ENCODE peak calls at places on chromosomes 4 and X, in four cellular contexts. W is GM03348, D is body of pancreas, Z is Kasumi-1. S is an unnamed sample.
A peak's percentile ranks its signal among the peaks of the same experiment; 100 is the strongest.

GRCh38 chrX:39050427-39050826 is 249.2 kb downstream of the MID1IP1 start:
- DNase-seq in D (peak; percentile 44), Z (no peak), W (no peak), S (no peak)

GRCh38 chr4:90126805-90127204 is 389 bp upstream of the CCSER1 start:
- DNase-seq in Z (peak; percentile 73), D (no peak), W (no peak), S (no peak)

GRCh38 chr4:8730681-8731080 is 138.1 kb downstream of the CPZ start:
- DNase-seq in W (no peak), Z (no peak), D (no peak), S (no peak)

GRCh38 chr4:54589586-54589985 is 68.2 kb upstream of the KIT start:
- DNase-seq in W (no peak), D (no peak), Z (no peak), S (no peak)

GRCh38 chrX:15838017-15838416 is 16.6 kb downstream of the AP1S2 start:
- DNase-seq in W (no peak), D (no peak), Z (peak; percentile 5), S (no peak)

GRCh38 chr4:80128941-80129340 is 55.9 kb upstream of the ANTXR2 start:
- DNase-seq in Z (no peak), D (no peak), W (no peak), S (no peak)

GRCh38 chr4:5990446-5991160 is 27.6 kb downstream of the C4orf50 start:
- DNase-seq in Z (no peak), W (no peak), D (no peak), S (no peak)

GRCh38 chr4:89737888-89738287 is 99.1 kb downstream of the SNCA start:
- DNase-seq in W (peak; percentile 20), Z (no peak), D (no peak), S (peak; percentile 12)

GRCh38 chrX:118240359-118240758 is 105.5 kb upstream of the WDR44 start:
- DNase-seq in W (no peak), D (no peak), Z (no peak), S (no peak)

GRCh38 chrX:153411255-153411987 is at the start of gene ZFP92:
- DNase-seq in W (peak; percentile 81), Z (no peak), D (peak; percentile 12), S (no peak)

GRCh38 chrX:130005408-130005807 is 23.0 kb downstream of the BCORL1 start:
- DNase-seq in Z (no peak), D (no peak), W (no peak), S (no peak)

GRCh38 chrX:17828156-17828555 is 32.9 kb downstream of the RAI2 start:
- DNase-seq in Z (no peak), D (no peak), W (no peak), S (no peak)

GRCh38 chrX:118226060-118226428 is 109.4 kb upstream of the KLHL13 start:
- DNase-seq in D (no peak), W (peak; percentile 12), Z (peak; percentile 27), S (no peak)

GRCh38 chr4:124146071-124146470 is 566.5 kb downstream of the ANKRD50 start:
- DNase-seq in D (no peak), W (no peak), Z (no peak), S (no peak)

GRCh38 chr4:158067646-158068045 is 105.2 kb downstream of the GASK1B start:
- DNase-seq in Z (no peak), D (no peak), W (peak; percentile 35), S (peak; percentile 36)

GRCh38 chr4:5019274-5019673 is at the start of gene CYTL1:
- DNase-seq in D (no peak), W (no peak), Z (no peak), S (no peak)

GRCh38 chr4:145083891-145084640 is 13.9 kb downstream of the ANAPC10 start:
- DNase-seq in W (no peak), Z (no peak), D (no peak), S (no peak)

GRCh38 chr4:87614292-87614890 is 6.1 kb downstream of the DSPP start:
- DNase-seq in W (no peak), Z (no peak), D (no peak), S (no peak)

GRCh38 chrX:21658152-21658737 is at the start of gene KLHL34:
- DNase-seq in D (no peak), W (peak; percentile 9), Z (no peak), S (no peak)

GRCh38 chr4:122119739-122120138 is 32.4 kb upstream of the BLTP1 start:
- DNase-seq in Z (no peak), D (no peak), W (no peak), S (no peak)

GRCh38 chr4:89287945-89288344 is 19.7 kb downstream of the GPRIN3 start:
- DNase-seq in D (no peak), Z (no peak), W (no peak), S (no peak)

GRCh38 chrX:2423899-2424298 is 76.9 kb downstream of the DHRSX start:
- DNase-seq in D (no peak), Z (no peak), W (no peak), S (no peak)

GRCh38 chr4:62709618-62710252 is 1509.6 kb downstream of the ADGRL3 start:
- DNase-seq in W (no peak), Z (peak; percentile 53), D (no peak), S (no peak)

GRCh38 chr4:99383833-99384392 is 31.4 kb upstream of the ADH1C start:
- DNase-seq in Z (no peak), D (peak; percentile 51), W (peak; percentile 55), S (peak; percentile 87)

GRCh38 chr4:74931386-74931785 is 1.5 kb upstream of the PARM1 start:
- DNase-seq in D (no peak), Z (no peak), W (no peak), S (no peak)

GRCh38 chr4:1779588-1780382 is 13.3 kb upstream of the FGFR3 start:
- DNase-seq in W (no peak), Z (no peak), D (no peak), S (no peak)

GRCh38 chrX:102516314-102516936 is at the start of gene TMSB15A:
- DNase-seq in D (peak; percentile 69), W (peak; percentile 85), Z (peak; percentile 43), S (peak; percentile 2)

S was measured in HFFc6.